ENCODE peak calls at places on chromosomes 2 and 18, in six cellular contexts. Z is A549; M is activated CD4-positive, alpha-beta T cell treated with anti-CD3 and anti-CD28 coated beads for 24 hours; R is activated CD8-positive, alpha-beta memory T cell treated with anti-CD3 and anti-CD28 coated beads, Interleukin-2, amount 50 U/mL, for 4 hours; H is immature natural killer cell; X is fibroblast of lung. B is an unnamed sample.

GRCh38 chr2:109644571-109645275 is 30.6 kb downstream of the SOWAHC start:
- DNase-seq in Z (no peak), M (no peak), R (no peak), H (no peak), X (no peak), B (peak)

GRCh38 chr2:137865954-137866540 is 98.2 kb upstream of the HNMT start:
- DNase-seq in Z (peak), M (peak), R (peak), H (no peak), X (peak), B (peak)

GRCh38 chr18:22471546-22472131 is 53.9 kb upstream of the CTAGE1 start:
- DNase-seq in Z (no peak), M (no peak), R (no peak), H (no peak), X (peak), B (no peak)

GRCh38 chr2:238654479-238654878 is 193.4 kb upstream of the TWIST2 start:
- DNase-seq in Z (no peak), M (no peak), R (no peak), H (no peak), X (no peak), B (no peak)

GRCh38 chr2:18171191-18172139 is 293.0 kb downstream of the KCNS3 start:
- DNase-seq in Z (no peak), M (no peak), R (no peak), H (no peak), X (peak), B (no peak)

GRCh38 chr18:28903366-28903765 is 726.4 kb upstream of the CDH2 start:
- DNase-seq in Z (no peak), M (no peak), R (no peak), H (no peak), X (peak), B (no peak)

GRCh38 chr2:65557616-65558573 is 125.5 kb upstream of the SPRED2 start:
- DNase-seq in Z (no peak), M (no peak), R (no peak), H (no peak), X (no peak), B (no peak)

GRCh38 chr18:76394780-76395476 is 100.1 kb downstream of the ZNF516 start:
- DNase-seq in Z (no peak), M (no peak), R (no peak), H (no peak), X (peak), B (no peak)

GRCh38 chr18:59005266-59005665 is 134.4 kb upstream of the SEC11C start:
- DNase-seq in Z (peak), M (no peak), R (no peak), H (no peak), X (peak), B (peak)

GRCh38 chr2:241859436-241860183 is 916 bp upstream of the PDCD1 start:
- DNase-seq in Z (no peak), M (peak), R (peak), H (no peak), X (no peak), B (no peak)

GRCh38 chr18:34122724-34123334 is 101.9 kb downstream of the NOL4 start:
- DNase-seq in Z (peak), M (no peak), R (no peak), H (no peak), X (peak), B (peak)

GRCh38 chr2:20074001-20074648 is 22.7 kb upstream of the LAPTM4A start:
- DNase-seq in Z (no peak), M (no peak), R (no peak), H (no peak), X (no peak), B (no peak)

GRCh38 chr2:10449838-10450691 is 1.9 kb upstream of the ODC1 start:
- DNase-seq in Z (peak), M (no peak), R (no peak), H (no peak), X (peak), B (no peak)

GRCh38 chr2:194087089-194087488 is 1569.9 kb upstream of the SLC39A10 start:
- DNase-seq in Z (no peak), M (no peak), R (no peak), H (no peak), X (no peak), B (no peak)

GRCh38 chr2:119230630-119231185 is 7.1 kb downstream of the STEAP3 start:
- DNase-seq in Z (no peak), M (no peak), R (no peak), H (no peak), X (peak), B (no peak)

GRCh38 chr2:23835423-23835822 is 91.5 kb downstream of the ATAD2B start:
- DNase-seq in Z (no peak), M (no peak), R (no peak), H (no peak), X (no peak), B (no peak)

GRCh38 chr18:79049506-79049905 is 19.7 kb upstream of the ATP9B start:
- DNase-seq in Z (no peak), M (no peak), R (no peak), H (no peak), X (no peak), B (peak)

GRCh38 chr2:11129598-11130449 is 25.4 kb upstream of the SLC66A3 start:
- DNase-seq in Z (peak), M (peak), R (peak), H (peak), X (peak), B (no peak)

GRCh38 chr2:66867038-66867380 is 432.1 kb downstream of the MEIS1 start:
- DNase-seq in Z (no peak), M (no peak), R (no peak), H (no peak), X (no peak), B (peak)

GRCh38 chr2:189369566-189369965 is 71.7 kb upstream of the WDR75 start:
- DNase-seq in Z (peak), M (no peak), R (no peak), H (no peak), X (peak), B (no peak)

GRCh38 chr2:8090748-8091700 is 590.8 kb upstream of the ID2 start:
- DNase-seq in Z (peak), M (peak), R (no peak), H (peak), X (peak), B (peak)

GRCh38 chr2:137672961-137673552 is 291.2 kb upstream of the HNMT start:
- DNase-seq in Z (no peak), M (no peak), R (no peak), H (no peak), X (no peak), B (no peak)

GRCh38 chr2:240155080-240156025 is 14.9 kb upstream of the OTOS start:
- DNase-seq in Z (no peak), M (no peak), R (no peak), H (no peak), X (no peak), B (no peak)

GRCh38 chr2:165698621-165698946 is 95.5 kb downstream of the GALNT3 start:
- DNase-seq in Z (peak), M (no peak), R (no peak), H (peak), X (peak), B (peak)

GRCh38 chr2:73987109-73987947 is 2.6 kb downstream of the TET3 start:
- DNase-seq in Z (no peak), M (no peak), R (peak), H (peak), X (peak), B (no peak)

GRCh38 chr18:48548404-48548771 is 9.6 kb downstream of the CTIF start:
- DNase-seq in Z (no peak), M (no peak), R (no peak), H (no peak), X (no peak), B (no peak)

GRCh38 chr18:79481041-79481790 is 85.5 kb downstream of the NFATC1 start:
- DNase-seq in Z (no peak), M (no peak), R (peak), H (no peak), X (no peak), B (no peak)

GRCh38 chr2:122704109-122704563 is 948.7 kb downstream of the TSN start:
- DNase-seq in Z (no peak), M (no peak), R (no peak), H (no peak), X (no peak), B (no peak)

GRCh38 chr2:230868151-230868946 is 3.6 kb downstream of the ITM2C start:
- DNase-seq in Z (no peak), M (no peak), R (no peak), H (no peak), X (no peak), B (no peak)

GRCh38 chr2:240230424-240230945 is 90.0 kb upstream of the OTOS start:
- DNase-seq in Z (no peak), M (no peak), R (no peak), H (no peak), X (no peak), B (no peak)

GRCh38 chr2:191462370-191462769 is 215.6 kb upstream of the NABP1 start:
- DNase-seq in Z (no peak), M (no peak), R (no peak), H (no peak), X (no peak), B (no peak)

GRCh38 chr2:183438541-183438940 is 314.3 kb downstream of the NUP35 start:
- DNase-seq in Z (no peak), M (no peak), R (no peak), H (no peak), X (no peak), B (no peak)

GRCh38 chr2:166314022-166314759 is 61.6 kb downstream of the SCN9A start:
- DNase-seq in Z (no peak), M (no peak), R (no peak), H (no peak), X (peak), B (no peak)

GRCh38 chr2:188326669-188327301 is 35.1 kb downstream of the GULP1 start:
- DNase-seq in Z (no peak), M (no peak), R (no peak), H (no peak), X (peak), B (peak)

GRCh38 chr18:28455971-28456370 is 279.0 kb upstream of the CDH2 start:
- DNase-seq in Z (no peak), M (no peak), R (no peak), H (no peak), X (no peak), B (no peak)

GRCh38 chr2:190534310-190535118 is at the start of gene NEMP2:
- DNase-seq in Z (peak), M (peak), R (peak), H (peak), X (peak), B (peak)

GRCh38 chr18:7221424-7222155 is 9.3 kb upstream of the LRRC30 start:
- DNase-seq in Z (peak), M (peak), R (no peak), H (no peak), X (peak), B (peak)